ENCODE peak calls at places on chromosome 12, in four cellular contexts. K, S, F and Y are unnamed samples.
A peak's percentile ranks its signal among the peaks of the same experiment; 100 is the strongest.

GRCh38 chr12:19220205-19220604 is 90.7 kb downstream of the PLEKHA5 start:
- DNase-seq in F (no peak), S (no peak), K (no peak), Y (no peak)

GRCh38 chr12:121860257-121860656 is 1.6 kb upstream of the HPD start:
- DNase-seq in S (no peak), K (no peak), F (no peak), Y (no peak)

GRCh38 chr12:122029620-122030426 is 8.1 kb downstream of the BCL7A start:
- DNase-seq in K (no peak), F (no peak), S (no peak), Y (no peak)

GRCh38 chr12:68638171-68638570 is 27.5 kb downstream of the RAP1B start:
- DNase-seq in K (no peak), F (no peak), S (no peak), Y (no peak)

GRCh38 chr12:16893426-16893825 is 287.5 kb upstream of the LMO3 start:
- DNase-seq in S (no peak), K (no peak), F (no peak), Y (no peak)

GRCh38 chr12:51863921-51864700 is 15.6 kb upstream of the FIGNL2 start:
- DNase-seq in S (no peak), F (peak; percentile 42), K (peak; percentile 84), Y (no peak)

GRCh38 chr12:51270847-51271518 is 768 bp upstream of the SMAGP start:
- DNase-seq in F (no peak), K (no peak), S (no peak), Y (no peak)

GRCh38 chr12:121190523-121191031 is 19.4 kb upstream of the P2RX4 start:
- DNase-seq in K (no peak), S (no peak), F (no peak), Y (no peak)

GRCh38 chr12:46390304-46390703 is 17.7 kb upstream of the SLC38A2 start:
- DNase-seq in K (no peak), S (no peak), F (no peak), Y (no peak)

GRCh38 chr12:54352891-54353874 is 11.1 kb downstream of the GPR84 start:
- DNase-seq in S (no peak), K (peak; percentile 63), F (no peak), Y (no peak)

GRCh38 chr12:6868211-6869048 is 1.1 kb downstream of the TPI1 start:
- DNase-seq in K (peak; percentile 31), F (no peak), S (no peak), Y (no peak)

GRCh38 chr12:58395470-58395869 is 454.1 kb downstream of the ATP23 start:
- DNase-seq in K (no peak), S (no peak), F (no peak), Y (no peak)

GRCh38 chr12:67456281-67456918 is 187.2 kb downstream of the CAND1 start:
- DNase-seq in F (no peak), S (no peak), K (no peak), Y (no peak)

GRCh38 chr12:12786371-12786715 is 884 bp downstream of the APOLD1 start:
- DNase-seq in F (no peak), K (no peak), S (no peak), Y (no peak)

GRCh38 chr12:66107451-66107915 is 23.1 kb downstream of the LLPH start:
- DNase-seq in K (peak; percentile 89), F (peak; percentile 53), S (peak; percentile 70), Y (no peak)

GRCh38 chr12:124554429-124555029 is 12.9 kb downstream of the NCOR2 start:
- DNase-seq in F (no peak), K (no peak), S (no peak), Y (no peak)

GRCh38 chr12:88726806-88727722 is 146.8 kb upstream of the KITLG start:
- DNase-seq in F (no peak), K (no peak), S (no peak), Y (no peak)

GRCh38 chr12:104643921-104644669 is 187.3 kb downstream of the CHST11 start:
- DNase-seq in F (no peak), K (no peak), S (peak; percentile 26), Y (no peak)

GRCh38 chr12:87413784-87414183 is 615.4 kb downstream of the C12orf50 start:
- DNase-seq in K (no peak), F (no peak), S (no peak), Y (no peak)

GRCh38 chr12:119630223-119630781 is 36.7 kb downstream of the TMEM233 start:
- DNase-seq in K (no peak), S (no peak), F (no peak), Y (no peak)

GRCh38 chr12:76300297-76300665 is 47.9 kb downstream of the BBS10 start:
- DNase-seq in K (no peak), F (no peak), S (no peak), Y (no peak)

GRCh38 chr12:2264622-2265306 is 212.0 kb downstream of the CACNA1C start:
- DNase-seq in K (no peak), S (no peak), F (no peak), Y (no peak)

GRCh38 chr12:29551879-29552278 is 54.4 kb upstream of the OVCH1 start:
- DNase-seq in F (no peak), K (no peak), S (no peak), Y (no peak)

GRCh38 chr12:19704966-19705365 is 265.7 kb downstream of the AEBP2 start:
- DNase-seq in F (no peak), K (no peak), S (no peak), Y (no peak)

GRCh38 chr12:120216742-120217595 is 16.1 kb upstream of the RPLP0 start:
- DNase-seq in S (no peak), K (no peak), F (no peak), Y (no peak)

GRCh38 chr12:123062682-123063426 is 82.4 kb downstream of the ARL6IP4 start:
- DNase-seq in F (no peak), S (no peak), K (peak; percentile 56), Y (no peak)

GRCh38 chr12:2963760-2964292 is 4.6 kb downstream of the TEAD4 start:
- DNase-seq in S (no peak), K (no peak), F (no peak), Y (peak; percentile 42)

GRCh38 chr12:1398673-1399072 is 195.7 kb downstream of the FBXL14 start:
- DNase-seq in S (no peak), K (no peak), F (no peak), Y (no peak)

GRCh38 chr12:70091021-70091521 is 152.2 kb upstream of the CNOT2 start:
- DNase-seq in K (no peak), F (no peak), S (no peak), Y (no peak)

GRCh38 chr12:9760699-9761406 is at the start of gene CD69:
- DNase-seq in F (peak; percentile 80), K (no peak), S (peak; percentile 42), Y (no peak)

GRCh38 chr12:110277705-110278104 is 3.3 kb upstream of the ATP2A2 start:
- DNase-seq in F (no peak), S (no peak), K (no peak), Y (no peak)

GRCh38 chr12:78421011-78421410 is 443.6 kb upstream of the SYT1 start:
- DNase-seq in K (no peak), F (no peak), S (no peak), Y (no peak)

GRCh38 chr12:129184066-129184695 is 330.9 kb downstream of the GLT1D1 start:
- DNase-seq in F (no peak), K (no peak), S (no peak), Y (no peak)

GRCh38 chr12:131210506-131211278 is 257.0 kb downstream of the ADGRD1 start:
- DNase-seq in K (no peak), F (no peak), S (no peak), Y (no peak)